ENCODE peak calls at places on chromosomes 1 and 21, in seven cellular contexts. V is CD8-positive, alpha-beta T cell; I is K562; N is mesothelial cell of epicardium; F is HCT116; G is progenitor cell of endocrine pancreas; D is OCI-LY7. B is an unnamed sample.

GRCh38 chr1:237032029-237032428 is 10.0 kb upstream of the RYR2 start:
- DNase-seq in V (no peak), I (no peak), N (no peak), F (no peak), G (no peak), D (no peak), B (no peak)

GRCh38 chr1:216822480-216822879 is 99.3 kb upstream of the ESRRG start:
- DNase-seq in V (no peak), I (no peak), N (no peak), F (no peak), G (no peak), D (no peak), B (no peak)

GRCh38 chr1:186841599-186841998 is 12.8 kb downstream of the PLA2G4A start:
- DNase-seq in V (no peak), I (no peak), N (no peak), F (no peak), G (no peak), D (no peak), B (no peak)

GRCh38 chr1:244494659-244495058 is 33.6 kb downstream of the CATSPERE start:
- DNase-seq in V (no peak), I (no peak), N (no peak), F (no peak), G (no peak), D (no peak), B (no peak)

GRCh38 chr1:22953392-22954141 is 19.1 kb downstream of the LACTBL1 start:
- DNase-seq in V (no peak), I (no peak), N (no peak), F (no peak), G (no peak), D (no peak), B (no peak)

GRCh38 chr1:26530898-26531598 is 1.5 kb downstream of the RPS6KA1 start:
- DNase-seq in V (no peak), I (peak; percentile 84), N (no peak), F (peak; percentile 65), G (no peak), D (peak; percentile 49), B (no peak)

GRCh38 chr1:97353094-97353493 is 567.7 kb downstream of the DPYD start:
- DNase-seq in V (no peak), I (no peak), N (no peak), F (no peak), G (no peak), D (no peak), B (no peak)

GRCh38 chr1:44315521-44315920 is 39.5 kb downstream of the ERI3 start:
- DNase-seq in V (no peak), I (no peak), N (no peak), F (no peak), G (no peak), D (no peak), B (no peak)

GRCh38 chr1:233010164-233010563 is 59.8 kb downstream of the NTPCR start:
- DNase-seq in V (no peak), I (no peak), N (no peak), F (no peak), G (no peak), D (no peak), B (no peak)

GRCh38 chr21:27275294-27275927 is 308.5 kb upstream of the ADAMTS5 start:
- DNase-seq in V (no peak), I (no peak), N (no peak), F (no peak), G (no peak), D (no peak), B (no peak)

GRCh38 chr21:46621457-46622182 is 13.9 kb upstream of the PRMT2 start:
- DNase-seq in V (peak; percentile 29), I (no peak), N (no peak), F (no peak), G (no peak), D (no peak), B (no peak)

GRCh38 chr1:92274939-92275338 is 23.8 kb downstream of the GLMN start:
- DNase-seq in V (no peak), I (no peak), N (no peak), F (no peak), G (no peak), D (no peak), B (no peak)

GRCh38 chr1:39107891-39108290 is 81.7 kb downstream of the NDUFS5 start:
- DNase-seq in V (no peak), I (no peak), N (no peak), F (no peak), G (no peak), D (no peak), B (no peak)

GRCh38 chr1:119713039-119713537 is 1.4 kb downstream of the PHGDH start:
- DNase-seq in V (no peak), I (no peak), N (peak; percentile 48), F (no peak), G (no peak), D (peak; percentile 50), B (no peak)

GRCh38 chr1:206729050-206729449 is 41.5 kb upstream of the IL19 start:
- DNase-seq in V (no peak), I (no peak), N (no peak), F (no peak), G (no peak), D (no peak), B (no peak)

GRCh38 chr1:25909062-25909461 is 2.8 kb upstream of the STMN1 start:
- DNase-seq in V (no peak), I (no peak), N (no peak), F (no peak), G (no peak), D (no peak), B (no peak)

GRCh38 chr1:203140743-203141520 is 13.4 kb downstream of the ADORA1 start:
- DNase-seq in V (no peak), I (no peak), N (no peak), F (no peak), G (no peak), D (no peak), B (no peak)

GRCh38 chr1:151716771-151717631 is at the start of gene CELF3:
- DNase-seq in V (peak; percentile 47), I (peak; percentile 76), N (no peak), F (no peak), G (peak; percentile 37), D (no peak), B (no peak)

GRCh38 chr1:171313319-171313834 is 606 bp upstream of the FMO4 start:
- DNase-seq in V (no peak), I (no peak), N (no peak), F (no peak), G (no peak), D (peak; percentile 70), B (no peak)

GRCh38 chr1:42680921-42681683 is 1.1 kb upstream of the YBX1 start:
- DNase-seq in V (peak; percentile 26), I (no peak), N (no peak), F (no peak), G (no peak), D (peak; percentile 59), B (no peak)

GRCh38 chr1:1157033-1157365 is 16.7 kb upstream of the TTLL10 start:
- DNase-seq in V (no peak), I (no peak), N (no peak), F (no peak), G (no peak), D (no peak), B (no peak)

GRCh38 chr21:39062196-39062900 is 120.9 kb downstream of the PSMG1 start:
- DNase-seq in V (no peak), I (no peak), N (no peak), F (no peak), G (no peak), D (no peak), B (no peak)

GRCh38 chr21:35641271-35642016 is 418.9 kb downstream of the SETD4 start:
- DNase-seq in V (no peak), I (no peak), N (no peak), F (no peak), G (no peak), D (no peak), B (no peak)

GRCh38 chr1:59124166-59124565 is 172.7 kb upstream of the FGGY start:
- DNase-seq in V (no peak), I (no peak), N (no peak), F (no peak), G (no peak), D (no peak), B (no peak)

GRCh38 chr1:227792216-227793078 is 23.0 kb upstream of the PRSS38 start:
- DNase-seq in V (no peak), I (no peak), N (no peak), F (no peak), G (no peak), D (no peak), B (no peak)

GRCh38 chr21:27149034-27149433 is 182.1 kb upstream of the ADAMTS5 start:
- DNase-seq in V (no peak), I (no peak), N (no peak), F (no peak), G (no peak), D (no peak), B (no peak)

GRCh38 chr1:100423832-100424337 is 71.6 kb downstream of the CDC14A start:
- DNase-seq in V (peak; percentile 21), I (no peak), N (no peak), F (no peak), G (no peak), D (no peak), B (no peak)

GRCh38 chr1:205929812-205930577 is 13.3 kb downstream of the SLC26A9 start:
- DNase-seq in V (no peak), I (no peak), N (no peak), F (no peak), G (no peak), D (no peak), B (no peak)

GRCh38 chr1:161374373-161374772 is 6.7 kb upstream of the CFAP126 start:
- DNase-seq in V (no peak), I (no peak), N (no peak), F (no peak), G (no peak), D (peak; percentile 15), B (no peak)
- TF ChIP-seq CTCF in V (no peak), I (peak; percentile 47), N (no peak), F (no peak), G (peak; percentile 34), D (peak; percentile 62), B (no peak)

GRCh38 chr1:9719978-9720722 is 68.6 kb downstream of the PIK3CD start:
- DNase-seq in V (no peak), I (no peak), N (no peak), F (no peak), G (no peak), D (no peak), B (no peak)
- TF ChIP-seq CTCF in V (no peak), I (peak; percentile 28), N (no peak), F (peak; percentile 14), G (no peak), D (peak; percentile 47), B (no peak)

GRCh38 chr1:168636200-168636599 is 59.8 kb downstream of the XCL1 start:
- DNase-seq in V (no peak), I (no peak), N (no peak), F (no peak), G (no peak), D (no peak), B (no peak)
- TF ChIP-seq CTCF in V (no peak), I (no peak), N (no peak), F (peak; percentile 6), G (no peak), D (no peak), B (no peak)

GRCh38 chr1:106793686-106794085 is 262.8 kb upstream of the PRMT6 start:
- DNase-seq in V (no peak), I (no peak), N (no peak), F (no peak), G (no peak), D (no peak), B (no peak)

DNA sequence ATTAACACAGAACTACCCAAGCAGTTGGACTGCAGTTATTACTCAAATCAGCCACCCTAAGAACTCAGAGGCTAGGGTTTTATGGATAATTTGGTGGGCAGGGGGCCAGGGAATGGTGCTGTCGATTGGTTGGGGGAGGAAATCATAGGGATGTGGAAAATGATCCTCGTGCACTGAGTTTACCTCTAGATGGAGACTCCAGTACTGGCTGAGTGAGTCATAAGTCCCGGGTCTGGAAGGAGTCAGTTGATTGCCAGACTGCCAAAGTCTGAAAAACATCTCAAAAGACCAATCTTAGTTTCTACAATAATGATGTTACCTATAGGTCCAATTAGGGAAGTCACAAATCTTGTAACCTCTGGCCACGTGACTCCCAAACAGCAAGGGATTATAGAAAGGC is 257.5 kb upstream of the PRMT6 start:
- DNase-seq in V (no peak), I (no peak), N (no peak), F (no peak), G (no peak), D (no peak), B (no peak)
- TF ChIP-seq CTCF in V (no peak), I (no peak), N (no peak), F (no peak), G (no peak), D (no peak), B (no peak)

B was measured in omental fat pad.